ENCODE peak calls at places on chromosomes 2 and 18, in seven cellular contexts. C is A549, Y is K562, K is HepG2, D is H1, V is SK-N-SH, E is GM12878. N is an unnamed sample.

GRCh38 chr2:123085479-123085878 is 939.6 kb upstream of the CNTNAP5 start:
- DNase-seq in V (no peak), K (no peak), Y (no peak), E (no peak), D (no peak), C (no peak), N (no peak)

GRCh38 chr2:227453810-227454209 is 18.1 kb upstream of the AGFG1 start:
- DNase-seq in K (no peak), E (no peak), C (no peak), Y (no peak), V (no peak), D (no peak), N (no peak)

GRCh38 chr18:74804677-74805076 is 207.0 kb downstream of the ZNF407 start:
- DNase-seq in D (no peak), E (no peak), C (no peak), Y (no peak), V (peak), K (no peak), N (no peak)

GRCh38 chr2:167572895-167573294 is 674.5 kb downstream of the STK39 start:
- DNase-seq in Y (no peak), E (no peak), C (no peak), V (no peak), D (no peak), K (no peak), N (no peak)

GRCh38 chr18:58838165-58838860 is 26.4 kb upstream of the ZNF532 start:
- DNase-seq in C (no peak), Y (no peak), K (peak), E (no peak), D (no peak), V (no peak), N (no peak)

GRCh38 chr2:39487398-39488250 is 50.5 kb upstream of the MAP4K3 start:
- DNase-seq in Y (no peak), C (no peak), E (no peak), D (no peak), K (no peak), V (no peak), N (peak)

GRCh38 chr2:96099861-96100798 is 16.2 kb downstream of the ADRA2B start:
- DNase-seq in Y (no peak), C (no peak), D (peak), V (peak), E (no peak), K (no peak), N (no peak)

GRCh38 chr2:45031028-45031427 is 21.8 kb upstream of the SIX2 start:
- DNase-seq in K (no peak), D (no peak), Y (no peak), E (no peak), V (no peak), C (no peak), N (no peak)

GRCh38 chr2:96769816-96770215 is 9.1 kb downstream of the CNNM4 start:
- DNase-seq in C (no peak), E (no peak), D (no peak), V (peak), K (peak), Y (no peak), N (no peak)

GRCh38 chr2:145919507-145919906 is 1399.6 kb upstream of the ZEB2 start:
- DNase-seq in K (no peak), V (no peak), E (no peak), D (no peak), C (no peak), Y (no peak), N (peak)

GRCh38 chr2:119862127-119862889 is 102.6 kb downstream of the PTPN4 start:
- DNase-seq in E (peak), K (peak), Y (no peak), C (no peak), D (no peak), V (no peak), N (no peak)

GRCh38 chr2:173456960-173457359 is 102.3 kb downstream of the CDCA7 start:
- DNase-seq in D (no peak), V (no peak), C (no peak), E (no peak), K (no peak), Y (no peak), N (no peak)

GRCh38 chr2:85132834-85133637 is at the start of gene TCF7L1:
- DNase-seq in E (no peak), V (peak), K (peak), C (peak), Y (peak), D (peak), N (peak)
- TF ChIP-seq RFX5 in E (no peak), V (no peak), K (no peak), C (no peak), Y (no peak), D (no peak), N (no peak)

GRCh38 chr2:20021405-20022009 is 9.0 kb upstream of the MATN3 start:
- DNase-seq in K (no peak), E (no peak), V (no peak), D (no peak), Y (no peak), C (no peak), N (no peak)

GRCh38 chr2:20027715-20028434 is 15.4 kb upstream of the MATN3 start:
- DNase-seq in V (no peak), E (no peak), D (no peak), C (no peak), Y (no peak), K (no peak), N (no peak)

GRCh38 chr2:20027260-20027677 is 14.8 kb upstream of the MATN3 start:
- DNase-seq in E (no peak), V (no peak), Y (no peak), C (no peak), K (peak), D (no peak), N (no peak)

GRCh38 chr2:20030224-20030623 is 17.8 kb upstream of the MATN3 start:
- DNase-seq in K (no peak), C (no peak), V (no peak), D (no peak), Y (no peak), E (no peak), N (no peak)

DNA sequence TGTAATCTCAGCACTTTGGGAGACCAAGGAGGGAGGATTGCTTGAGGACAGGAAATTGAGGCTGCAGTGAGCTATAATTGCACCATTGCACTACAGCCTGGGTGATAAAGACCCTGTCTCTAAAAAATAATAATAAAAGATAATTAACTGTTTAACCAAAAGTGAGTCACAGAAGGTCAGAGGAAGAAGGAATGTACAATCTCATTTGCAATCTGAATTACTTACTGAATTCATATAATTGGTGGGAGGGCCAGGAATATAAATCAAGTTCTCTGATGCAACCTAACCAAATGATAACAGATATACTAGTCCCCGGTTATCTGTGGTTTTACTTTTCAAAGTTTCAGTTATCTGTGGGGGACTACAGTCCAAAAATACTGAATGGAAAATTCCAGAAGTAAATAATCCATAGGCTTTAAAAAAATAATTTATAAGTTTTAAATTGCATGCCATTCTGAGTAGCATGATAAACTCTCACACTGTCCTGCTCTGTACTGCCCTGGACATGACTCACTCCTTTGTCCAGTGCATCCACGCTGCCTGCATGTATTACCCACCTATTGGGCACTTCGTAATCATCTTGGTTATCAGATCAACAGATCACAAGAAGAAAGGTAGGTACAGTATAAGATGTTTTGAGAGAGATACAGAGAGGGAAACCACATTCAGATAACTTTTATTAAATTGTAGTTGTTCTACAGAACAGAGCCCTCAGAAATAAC is 12.8 kb upstream of the MATN3 start:
- DNase-seq in V (no peak), D (no peak), C (no peak), E (no peak), K (no peak), Y (no peak), N (peak)
- TF ChIP-seq RFX5 in V (no peak), D (no peak), C (no peak), E (no peak), K (no peak), Y (no peak), N (no peak)

GRCh38 chr2:218395456-218395825 is 4.2 kb upstream of the CTDSP1 start:
- DNase-seq in C (no peak), Y (no peak), K (no peak), E (no peak), V (no peak), D (no peak), N (no peak)
- TF ChIP-seq RFX5 in C (no peak), Y (no peak), K (no peak), E (no peak), V (no peak), D (no peak), N (no peak)

DNA sequence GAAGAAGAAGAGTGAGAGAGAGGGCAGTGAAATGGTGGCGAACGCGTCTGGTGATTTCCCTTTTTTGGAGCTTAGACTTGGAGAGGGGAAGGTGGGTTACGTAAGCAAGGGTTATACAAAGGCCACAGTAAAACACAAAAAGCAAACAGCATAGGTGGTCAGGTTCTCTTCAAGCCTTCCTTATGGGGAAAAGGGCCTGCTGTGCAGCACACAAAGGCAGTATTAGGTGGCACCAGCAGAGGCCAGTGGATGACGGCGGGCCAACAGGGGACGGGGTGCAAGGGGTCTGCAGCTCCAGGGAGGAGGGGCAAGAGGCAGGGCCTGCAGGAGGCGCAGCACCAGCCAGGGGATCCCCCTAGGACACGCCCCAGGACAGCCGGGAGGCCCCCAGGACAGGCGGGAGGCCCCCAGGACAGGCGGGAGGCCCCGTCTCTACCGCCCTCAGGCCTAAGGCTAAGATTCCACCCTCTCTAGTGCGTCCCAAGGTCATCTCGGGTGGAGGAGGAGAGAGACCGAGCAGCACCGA is 32.6 kb upstream of the NPC1 start:
- DNase-seq in V (no peak), C (no peak), E (peak), K (peak), Y (no peak), D (peak), N (no peak)
- TF ChIP-seq RFX5 in V (no peak), C (no peak), E (no peak), K (no peak), Y (no peak), D (no peak), N (no peak)

GRCh38 chr18:49875783-49876182 is 62.5 kb upstream of the ACAA2 start:
- DNase-seq in K (no peak), D (no peak), E (no peak), C (no peak), V (peak), Y (no peak), N (no peak)

GRCh38 chr18:49878567-49878966 is 65.2 kb upstream of the ACAA2 start:
- DNase-seq in C (no peak), Y (no peak), K (no peak), D (no peak), V (no peak), E (no peak), N (peak)

GRCh38 chr18:49878015-49878414 is 64.7 kb upstream of the ACAA2 start:
- DNase-seq in Y (no peak), E (no peak), K (no peak), D (no peak), V (no peak), C (no peak), N (no peak)

GRCh38 chr18:49875155-49875554 is 61.8 kb upstream of the ACAA2 start:
- DNase-seq in D (no peak), C (no peak), Y (no peak), V (no peak), K (no peak), E (no peak), N (no peak)

DNA sequence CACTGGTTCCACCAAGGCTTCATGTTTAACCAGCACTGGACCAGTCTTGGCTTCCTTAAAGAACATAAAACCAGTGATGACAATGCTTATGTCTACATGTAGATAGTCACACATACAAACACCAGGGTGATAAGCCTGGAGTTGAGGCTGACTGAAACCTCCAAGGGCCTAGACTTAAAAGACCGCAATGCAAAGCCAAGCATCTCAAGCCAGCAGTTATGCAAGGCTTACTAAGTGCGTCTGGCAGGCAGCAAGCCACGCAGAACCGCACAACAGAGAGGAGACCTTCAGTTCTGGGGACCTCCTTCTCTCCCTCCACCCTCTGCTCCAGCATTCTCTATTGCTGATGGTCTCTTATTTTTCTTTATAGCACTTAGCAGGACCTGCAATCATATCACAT is 63.2 kb upstream of the ACAA2 start:
- DNase-seq in C (no peak), Y (no peak), V (no peak), D (no peak), K (no peak), E (no peak), N (no peak)
- TF ChIP-seq RFX5 in C (no peak), Y (no peak), V (no peak), D (no peak), K (no peak), E (no peak), N (no peak)

GRCh38 chr18:50666536-50666935 is 106.6 kb downstream of the MAPK4 start:
- DNase-seq in E (no peak), V (no peak), D (no peak), K (no peak), Y (no peak), C (no peak), N (no peak)

GRCh38 chr18:50663626-50664441 is 103.9 kb downstream of the MAPK4 start:
- DNase-seq in D (no peak), C (no peak), E (no peak), V (no peak), Y (no peak), K (no peak), N (no peak)

GRCh38 chr18:50662775-50663383 is 103.0 kb downstream of the MAPK4 start:
- DNase-seq in D (no peak), V (peak), E (no peak), C (no peak), K (no peak), Y (no peak), N (no peak)

GRCh38 chr18:50665015-50665414 is 105.1 kb downstream of the MAPK4 start:
- DNase-seq in Y (no peak), K (no peak), C (no peak), D (no peak), V (no peak), E (no peak), N (no peak)

DNA sequence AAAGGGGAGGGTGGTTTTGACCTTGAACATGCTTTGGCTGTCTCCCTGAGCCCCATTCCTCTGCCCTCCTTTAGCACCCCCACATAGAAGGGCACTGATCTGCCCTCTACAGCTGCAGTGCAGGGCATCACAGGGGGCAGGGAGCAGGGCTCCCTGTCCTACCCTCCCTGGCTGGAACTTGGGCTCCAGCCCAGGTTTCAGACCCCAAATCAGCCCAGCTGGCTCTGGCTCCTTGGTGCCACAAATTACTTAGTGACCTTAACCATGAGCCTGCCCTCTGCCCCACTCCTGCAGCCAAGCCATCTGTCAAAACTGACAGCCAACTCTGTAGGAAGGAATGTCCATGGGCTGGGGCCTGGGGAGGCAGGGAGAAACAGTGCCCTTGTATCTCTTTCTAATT is 105.6 kb downstream of the MAPK4 start:
- DNase-seq in Y (no peak), E (no peak), V (no peak), D (no peak), K (no peak), C (no peak), N (no peak)
- TF ChIP-seq RFX5 in Y (no peak), E (no peak), V (no peak), D (no peak), K (no peak), C (no peak), N (no peak)

GRCh38 chr2:46909771-46910419 is 5.7 kb downstream of the MCFD2 start:
- DNase-seq in Y (no peak), C (peak), E (peak), D (no peak), K (peak), V (no peak), N (peak)
- TF ChIP-seq RFX5 in Y (no peak), C (no peak), E (no peak), D (no peak), K (no peak), V (no peak), N (no peak)

GRCh38 chr2:234322766-234323465 is 174.0 kb downstream of the ARL4C start:
- DNase-seq in K (no peak), D (no peak), Y (no peak), C (no peak), E (no peak), V (no peak), N (no peak)

GRCh38 chr2:234320098-234320497 is 176.8 kb downstream of the ARL4C start:
- DNase-seq in D (no peak), C (no peak), Y (no peak), V (no peak), K (no peak), E (no peak), N (no peak)

GRCh38 chr2:234326694-234327093 is 170.2 kb downstream of the ARL4C start:
- DNase-seq in K (no peak), C (no peak), E (no peak), V (no peak), Y (no peak), D (no peak), N (no peak)

GRCh38 chr2:234328444-234328990 is 168.4 kb downstream of the ARL4C start:
- DNase-seq in K (no peak), C (no peak), Y (no peak), D (no peak), V (no peak), E (no peak), N (no peak)

DNA sequence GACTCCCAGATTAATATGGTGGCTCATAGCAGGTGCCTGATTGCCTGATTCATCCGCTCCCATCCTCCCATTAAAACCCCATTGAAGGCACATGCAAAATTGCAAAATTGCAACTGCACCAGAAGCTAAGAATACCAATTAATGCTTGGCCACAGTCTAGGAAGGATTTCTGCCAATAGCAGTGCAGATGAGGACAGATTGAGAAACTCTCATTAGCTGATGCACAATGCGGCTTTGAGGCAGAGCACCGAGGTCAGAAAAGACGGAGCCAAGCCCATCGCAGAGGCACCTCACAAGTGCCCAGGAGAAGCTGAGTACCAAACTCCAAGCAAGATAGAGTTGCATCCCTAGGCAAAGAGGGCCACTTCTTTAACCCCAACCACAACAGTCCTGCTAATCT is 172.7 kb downstream of the ARL4C start:
- DNase-seq in E (no peak), C (no peak), Y (no peak), K (no peak), V (no peak), D (no peak), N (no peak)
- TF ChIP-seq RFX5 in E (no peak), C (no peak), Y (no peak), K (no peak), V (no peak), D (no peak), N (no peak)

N was measured in IMR-90.